ENCODE peak calls at places on chromosomes 11 and 22, in seven cellular contexts. F is heart left ventricle, Y is RWPE1, V is pancreas, U is tibial nerve, Z is lower lobe of right lung, Q is esophagus muscularis mucosa. D is an unnamed sample.
A peak's percentile ranks its signal among the peaks of the same experiment; 100 is the strongest.

GRCh38 chr11:73384871-73385692 is 8.9 kb downstream of the RELT start:
- DNase-seq in Z (peak; percentile 90), F (peak; percentile 79), Y (no peak), V (no peak), Q (no peak), U (no peak), D (no peak)

GRCh38 chr11:102680945-102681344 is 24.6 kb downstream of the MMP27 start:
- DNase-seq in V (no peak), Q (peak; percentile 77), Y (no peak), F (peak; percentile 26), U (peak; percentile 42), Z (no peak), D (no peak)

GRCh38 chr11:111334495-111335123 is 36.3 kb downstream of the POU2AF3 start:
- DNase-seq in Y (no peak), U (no peak), F (no peak), Q (no peak), V (no peak), Z (no peak), D (no peak)

GRCh38 chr22:29879738-29880137 is 3.2 kb upstream of the MTMR3 start:
- DNase-seq in U (no peak), F (no peak), Q (no peak), V (no peak), Z (no peak), Y (peak; percentile 5), D (no peak)

GRCh38 chr11:6259638-6260019 is at the start of gene CCKBR:
- DNase-seq in U (no peak), Z (peak; percentile 55), F (no peak), Y (no peak), V (peak; percentile 83), Q (no peak), D (no peak)

GRCh38 chr22:41862530-41863266 is 29.8 kb downstream of the SREBF2 start:
- DNase-seq in U (no peak), Q (no peak), V (no peak), F (no peak), Y (no peak), Z (no peak), D (no peak)

GRCh38 chr11:134994431-134994830 is 582.4 kb upstream of the B3GAT1 start:
- DNase-seq in Y (no peak), V (no peak), Z (no peak), F (no peak), U (no peak), Q (no peak), D (no peak)

GRCh38 chr22:29877620-29878019 is 5.4 kb upstream of the MTMR3 start:
- DNase-seq in V (no peak), Z (no peak), Y (no peak), F (no peak), U (no peak), Q (no peak), D (no peak)

GRCh38 chr11:46387919-46388618 is 3.5 kb downstream of the CHRM4 start:
- DNase-seq in Q (no peak), V (no peak), U (no peak), Y (no peak), F (no peak), Z (no peak), D (no peak)

GRCh38 chr11:63530021-63530420 is 6.6 kb upstream of the PLAAT4 start:
- DNase-seq in Z (no peak), U (no peak), V (no peak), F (no peak), Y (no peak), Q (no peak), D (no peak)
- TF ChIP-seq CTCF in Z (no peak), U (no peak), V (no peak), F (no peak), Y (no peak), Q (no peak), D (no peak)

GRCh38 chr11:70806461-70807194 is 408.3 kb downstream of the CTTN start:
- DNase-seq in Z (no peak), V (no peak), Q (no peak), Y (no peak), F (no peak), U (no peak), D (no peak)
- H3K27ac ChIP-seq in Z (no peak overlapping the region), V (no peak overlapping the region), Q (no peak overlapping the region), Y (no peak overlapping the region), F (no peak overlapping the region), U (no peak overlapping the region), D (no peak overlapping the region)

GRCh38 chr11:133898770-133899115 is 53.4 kb upstream of the SPATA19 start:
- DNase-seq in Y (no peak), V (no peak), F (no peak), Z (peak; percentile 8), Q (no peak), U (no peak), D (no peak)
- TF ChIP-seq CTCF in Y (no peak), V (no peak), F (no peak), Z (no peak), Q (no peak), U (no peak), D (no peak)

GRCh38 chr11:131745405-131745804 is 375.0 kb downstream of the NTM start:
- DNase-seq in U (no peak), F (no peak), V (no peak), Z (no peak), Q (no peak), Y (no peak), D (no peak)

GRCh38 chr11:131748146-131749050 is 378.0 kb downstream of the NTM start:
- DNase-seq in F (peak; percentile 56), U (peak; percentile 76), Q (no peak), Z (no peak), Y (peak; percentile 41), V (peak; percentile 77), D (no peak)

GRCh38 chr11:131749100-131749499 is 378.7 kb downstream of the NTM start:
- DNase-seq in F (no peak), Q (no peak), Z (no peak), Y (no peak), V (no peak), U (no peak), D (no peak)

GRCh38 chr11:131744847-131745246 is 374.4 kb downstream of the NTM start:
- DNase-seq in V (no peak), U (no peak), Q (no peak), F (no peak), Z (no peak), Y (no peak), D (peak; percentile 75)

DNA sequence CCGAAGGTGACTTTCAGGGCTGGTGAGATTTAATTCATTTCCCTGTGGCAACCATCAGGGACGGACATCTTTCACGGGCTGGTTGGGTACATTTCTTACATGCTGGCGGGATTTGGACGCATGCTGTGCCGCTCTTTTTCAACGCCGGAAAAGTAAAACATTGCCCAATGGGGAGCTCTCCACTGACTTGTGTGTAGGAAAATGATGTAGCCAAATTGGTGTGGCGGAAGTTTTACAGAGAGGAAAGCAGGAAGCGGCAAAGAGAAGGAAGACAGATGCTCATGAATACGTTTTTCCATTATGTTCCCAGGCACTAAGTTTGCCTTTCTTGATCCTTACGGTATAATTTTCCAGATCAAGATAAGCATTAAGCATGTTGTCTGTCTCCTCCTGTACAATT is 375.8 kb downstream of the NTM start:
- DNase-seq in U (no peak), F (no peak), Z (no peak), Y (no peak), Q (no peak), V (no peak), D (no peak)
- H3K27ac ChIP-seq in U (no peak overlapping the region), F (no peak overlapping the region), Z (no peak overlapping the region), Y (no peak overlapping the region), Q (no peak overlapping the region), V (no peak overlapping the region), D (no peak overlapping the region)

GRCh38 chr22:32901925-32902324 is 100.4 kb downstream of the TIMP3 start:
- DNase-seq in F (no peak), Y (no peak), Z (no peak), U (no peak), Q (no peak), V (no peak), D (no peak)
- TF ChIP-seq CTCF in F (no peak), Y (no peak), Z (no peak), U (no peak), Q (no peak), V (no peak), D (no peak)

GRCh38 chr11:109553284-109553683 is 131.3 kb downstream of the C11orf87 start:
- DNase-seq in U (no peak), Q (no peak), V (no peak), F (no peak), Z (no peak), Y (no peak), D (no peak)
- H3K27ac ChIP-seq in U (no peak overlapping the region), Q (no peak overlapping the region), V (no peak overlapping the region), F (no peak overlapping the region), Z (no peak overlapping the region), Y (no peak overlapping the region), D (no peak overlapping the region)

GRCh38 chr11:87878373-87878779 is 296.9 kb downstream of the RAB38 start:
- DNase-seq in Y (peak; percentile 23), Z (no peak), V (no peak), U (peak; percentile 11), F (no peak), Q (no peak), D (peak; percentile 16)
- TF ChIP-seq CTCF in Y (peak; percentile 40), Z (peak; percentile 23), V (no peak), U (peak; percentile 48), F (peak; percentile 41), Q (no peak), D (peak; percentile 61)

GRCh38 chr11:95589893-95590612 is 199.5 kb downstream of the FAM76B start:
- DNase-seq in Y (no peak), F (no peak), V (no peak), U (no peak), Q (no peak), Z (no peak), D (no peak)

GRCh38 chr11:95592455-95592854 is 197.1 kb downstream of the FAM76B start:
- DNase-seq in U (no peak), Z (no peak), F (no peak), V (no peak), Y (no peak), Q (no peak), D (no peak)

GRCh38 chr11:95593101-95593500 is 196.5 kb downstream of the FAM76B start:
- DNase-seq in V (no peak), Q (no peak), U (no peak), Y (no peak), Z (no peak), F (no peak), D (no peak)

GRCh38 chr11:95599959-95600586 is 189.5 kb downstream of the FAM76B start:
- DNase-seq in U (no peak), Q (no peak), Y (no peak), V (no peak), Z (no peak), F (no peak), D (no peak)

DNA sequence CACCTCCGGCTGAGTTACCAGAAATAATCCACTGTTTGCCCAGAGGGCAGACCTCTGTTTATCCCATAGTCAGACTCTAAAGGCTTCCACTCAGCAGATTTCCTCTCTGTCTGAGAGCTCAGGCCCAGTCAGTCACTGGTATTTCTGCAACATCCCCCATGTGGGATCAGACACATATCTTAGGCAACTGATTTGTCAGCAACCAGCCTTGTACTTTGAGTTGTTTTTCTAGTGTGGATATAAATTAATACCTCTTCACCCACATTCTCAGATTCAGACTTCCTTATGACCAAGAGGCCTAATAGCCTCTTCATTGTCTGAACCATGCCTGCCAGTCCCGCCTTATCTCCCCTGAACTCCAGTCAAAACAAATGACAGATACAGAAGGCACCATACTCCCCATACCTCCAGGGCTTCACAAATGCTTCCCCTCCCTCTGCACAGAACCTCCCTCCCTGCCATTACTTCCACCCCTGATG is 193.5 kb downstream of the FAM76B start:
- DNase-seq in V (no peak), F (no peak), Q (no peak), Z (no peak), U (no peak), Y (no peak), D (no peak)
- H3K27ac ChIP-seq in V (no peak overlapping the region), F (no peak overlapping the region), Q (no peak overlapping the region), Z (no peak overlapping the region), U (peak overlapping the region; percentile 31), Y (no peak overlapping the region), D (no peak overlapping the region)

GRCh38 chr11:99069831-99070444 is 49.2 kb downstream of the CNTN5 start:
- DNase-seq in U (no peak), Q (no peak), Z (no peak), V (peak; percentile 58), F (no peak), Y (no peak), D (no peak)
- TF ChIP-seq CTCF in U (no peak), Q (no peak), Z (no peak), V (no peak), F (no peak), Y (no peak), D (no peak)

D was measured in AG04450.